ENCODE peak calls at places on chromosomes 13 and 19, in nine cellular contexts. Y is Panc1; S is aorta; I is endothelial cell of umbilical vein; U is CD8-positive, alpha-beta memory T cell; J is iPS DF 6.9; C is A549; X is ovary; N is NT2/D1. O is an unnamed sample.

GRCh38 chr19:36973021-36973843 is 57.1 kb downstream of the ZNF568 start:
- DNase-seq in Y (peak; percentile 48), S (peak; percentile 93), I (peak; percentile 62), U (peak; percentile 79), J (peak; percentile 60), C (no peak), X (peak; percentile 85), N (peak; percentile 68), O (peak; percentile 89)

GRCh38 chr13:101709952-101710351 is 257.5 kb downstream of the ITGBL1 start:
- DNase-seq in Y (no peak), S (no peak), I (no peak), U (no peak), J (no peak), C (peak; percentile 0), X (no peak), N (no peak), O (no peak)

GRCh38 chr13:34019870-34020269 is 201.9 kb downstream of the RFC3 start:
- DNase-seq in Y (no peak), S (no peak), I (no peak), U (no peak), J (no peak), C (peak; percentile 71), X (no peak), N (no peak), O (no peak)

GRCh38 chr19:2977686-2978466 is 512 bp downstream of the TLE6 start:
- DNase-seq in Y (no peak), S (no peak), I (no peak), U (no peak), J (no peak), C (no peak), X (no peak), N (no peak), O (no peak)

GRCh38 chr19:41545547-41545946 is 30.4 kb upstream of the CEACAM21 start:
- DNase-seq in Y (no peak), S (no peak), I (no peak), U (no peak), J (no peak), C (no peak), X (no peak), N (no peak), O (no peak)

GRCh38 chr19:20028611-20029010 is 10.7 kb downstream of the ZNF682 start:
- DNase-seq in Y (no peak), S (no peak), I (no peak), U (no peak), J (no peak), C (no peak), X (no peak), N (no peak), O (no peak)

GRCh38 chr19:30324982-30325381 is 47.2 kb upstream of the ZNF536 start:
- DNase-seq in Y (no peak), S (no peak), I (no peak), U (no peak), J (no peak), C (no peak), X (no peak), N (no peak), O (no peak)

GRCh38 chr19:7529246-7529600 is 6.3 kb upstream of the PNPLA6 start:
- DNase-seq in Y (no peak), S (no peak), I (no peak), U (no peak), J (no peak), C (no peak), X (no peak), N (no peak), O (no peak)

GRCh38 chr13:87677334-87678234 is 6.4 kb downstream of the SLITRK5 start:
- DNase-seq in Y (no peak), S (peak; percentile 41), I (no peak), U (no peak), J (no peak), C (no peak), X (peak; percentile 11), N (no peak), O (peak; percentile 71)

GRCh38 chr13:20968745-20969144 is 66.2 kb upstream of the XPO4 start:
- DNase-seq in Y (no peak), S (no peak), I (no peak), U (no peak), J (no peak), C (no peak), X (no peak), N (no peak), O (no peak)

GRCh38 chr13:31008400-31009115 is 76.1 kb downstream of the TEX26 start:
- DNase-seq in Y (no peak), S (no peak), I (no peak), U (no peak), J (no peak), C (no peak), X (no peak), N (no peak), O (no peak)

GRCh38 chr13:45415112-45415511 is 3.1 kb downstream of the SLC25A30 start:
- DNase-seq in Y (no peak), S (no peak), I (no peak), U (no peak), J (no peak), C (no peak), X (no peak), N (no peak), O (no peak)
- H3K4me1 ChIP-seq in Y (no peaks in the 10 kb centered on the region), S (no peaks in the 10 kb centered on the region), I (peaks cover 24% of the 10 kb centered on the region), U (peaks cover 37% of the 10 kb centered on the region), J (no peaks in the 10 kb centered on the region), C (peaks cover 42% of the 10 kb centered on the region), X (peaks cover 8% of the 10 kb centered on the region), N (no peaks in the 10 kb centered on the region), O (peaks cover 33% of the 10 kb centered on the region)

GRCh38 chr19:18496167-18496979 is 25.5 kb downstream of the ELL start:
- DNase-seq in Y (no peak), S (no peak), I (no peak), U (peak; percentile 36), J (no peak), C (peak; percentile 28), X (no peak), N (no peak), O (peak; percentile 85)
- H3K4me1 ChIP-seq in Y (no peaks in the 10 kb centered on the region), S (no peaks in the 10 kb centered on the region), I (peaks cover 6% of the 10 kb centered on the region), U (peaks cover 96% of the 10 kb centered on the region), J (no peaks in the 10 kb centered on the region), C (peaks cover 12% of the 10 kb centered on the region), X (peaks cover 49% of the 10 kb centered on the region), N (peaks cover 18% of the 10 kb centered on the region), O (peaks cover 94% of the 10 kb centered on the region)

DNA sequence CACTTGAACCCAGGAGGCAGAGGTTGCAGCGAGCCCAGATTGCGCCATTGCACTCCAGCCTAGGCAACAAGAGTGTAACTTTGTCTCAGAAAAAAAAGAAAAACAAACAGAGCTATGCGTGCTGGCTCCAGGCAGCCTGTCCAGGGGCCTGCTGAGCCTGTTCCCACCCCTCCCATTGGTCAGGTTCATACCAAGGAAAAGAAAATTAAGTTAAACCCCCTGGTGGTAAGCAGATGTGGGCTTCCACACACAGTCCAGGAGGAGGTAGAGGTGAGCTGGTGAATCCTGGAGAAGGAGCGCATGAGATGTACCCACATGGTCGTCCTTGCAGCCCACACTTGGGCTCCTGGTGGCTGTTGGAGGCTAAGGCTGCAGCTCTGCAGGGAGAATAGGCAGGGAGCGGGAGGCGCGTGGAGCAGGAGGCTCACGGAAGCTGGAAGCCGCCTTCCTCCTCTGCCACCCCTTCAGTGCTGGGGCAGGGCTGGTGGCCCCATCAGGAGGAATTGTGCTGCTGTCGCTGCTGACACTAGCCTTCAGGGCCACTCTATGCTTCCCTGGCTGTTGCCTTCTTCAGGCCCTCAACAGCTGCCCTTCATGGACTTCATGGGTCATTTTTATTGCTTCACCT is 10.5 kb upstream of the CHAMP1 start:
- DNase-seq in Y (no peak), S (no peak), I (no peak), U (no peak), J (no peak), C (no peak), X (no peak), N (no peak), O (no peak)
- H3K4me1 ChIP-seq in Y (no peaks in the 10 kb centered on the region), S (no peaks in the 10 kb centered on the region), I (no peaks in the 10 kb centered on the region), U (no peaks in the 10 kb centered on the region), J (no peaks in the 10 kb centered on the region), C (no peaks in the 10 kb centered on the region), X (no peaks in the 10 kb centered on the region), N (no peaks in the 10 kb centered on the region), O (no peaks in the 10 kb centered on the region)

GRCh38 chr19:16587031-16588023 is 15.1 kb upstream of the SLC35E1 start:
- DNase-seq in Y (no peak), S (peak; percentile 78), I (no peak), U (peak; percentile 58), J (no peak), C (no peak), X (no peak), N (no peak), O (no peak)

GRCh38 chr19:16590876-16591802 is 18.9 kb upstream of the SLC35E1 start:
- DNase-seq in Y (no peak), S (no peak), I (no peak), U (no peak), J (no peak), C (no peak), X (no peak), N (no peak), O (no peak)

GRCh38 chr19:16589917-16590316 is 17.7 kb upstream of the SLC35E1 start:
- DNase-seq in Y (no peak), S (no peak), I (no peak), U (no peak), J (no peak), C (no peak), X (no peak), N (no peak), O (no peak)

GRCh38 chr19:16588089-16588823 is 16.0 kb upstream of the SLC35E1 start:
- DNase-seq in Y (no peak), S (no peak), I (peak; percentile 79), U (peak; percentile 67), J (no peak), C (no peak), X (no peak), N (no peak), O (no peak)

DNA sequence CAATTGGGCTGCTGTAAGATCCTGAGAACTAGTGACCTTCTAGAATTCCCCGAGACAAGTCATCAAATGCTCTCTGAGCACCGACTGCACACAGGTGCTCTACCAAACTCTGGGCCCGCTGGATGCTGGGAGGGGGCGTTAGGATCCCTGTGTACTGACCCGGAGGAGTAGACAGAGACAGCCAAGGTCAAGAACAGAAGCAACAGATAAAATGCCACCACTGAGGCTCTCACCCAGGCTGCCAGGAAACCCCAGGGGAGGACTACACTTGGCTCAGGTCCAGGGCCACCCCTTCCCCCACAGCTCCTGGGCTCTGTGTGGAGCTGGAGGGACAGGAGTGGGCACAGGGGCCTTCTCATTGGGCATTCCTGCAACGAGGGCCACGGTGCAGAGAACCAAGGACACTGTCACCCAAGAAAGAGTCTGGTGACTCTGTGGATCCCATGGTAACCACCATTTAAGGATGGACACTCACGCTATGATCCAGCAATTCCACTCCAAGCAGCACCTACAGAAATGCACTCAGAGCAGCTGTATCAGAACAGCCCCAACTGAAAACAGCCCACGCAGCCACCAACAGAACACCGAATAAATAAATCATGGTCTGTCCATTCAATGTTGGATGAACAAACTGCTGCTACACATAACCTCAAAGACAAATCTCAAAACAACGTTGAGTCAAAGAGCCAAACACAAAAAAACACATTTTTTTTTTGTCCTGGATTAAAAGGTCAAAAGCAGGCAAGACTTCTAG is 16.8 kb upstream of the SLC35E1 start:
- DNase-seq in Y (no peak), S (no peak), I (no peak), U (no peak), J (no peak), C (no peak), X (no peak), N (no peak), O (no peak)
- H3K4me1 ChIP-seq in Y (peaks cover 54% of the 10 kb centered on the region), S (no peaks in the 10 kb centered on the region), I (peaks cover 32% of the 10 kb centered on the region), U (peaks cover 74% of the 10 kb centered on the region), J (peaks cover 28% of the 10 kb centered on the region), C (peaks cover 34% of the 10 kb centered on the region), X (peaks cover 23% of the 10 kb centered on the region), N (peaks cover 56% of the 10 kb centered on the region), O (peaks cover 81% of the 10 kb centered on the region)